ENCODE peak calls at places on chromosomes 2 and 18, in six cellular contexts. One of them, this sample, is unnamed.

GRCh38 chr2:172129404-172129803 is 26.7 kb upstream of the DLX2 start:
- DNase-seq in NCI-H2081: no peak
- DNase-seq in NCI-H1694: no peak
- DNase-seq in mucosa of gallbladder: no peak
- DNase-seq in retina: no peak
- DNase-seq in activated naive CD4-positive, alpha-beta T cell: no peak
- DNase-seq in this sample: no peak

GRCh38 chr18:9478545-9478944 is 3.2 kb downstream of the RALBP1 start:
- DNase-seq in NCI-H2081: no peak
- DNase-seq in retina: no peak
- DNase-seq in activated naive CD4-positive, alpha-beta T cell: no peak
- DNase-seq in NCI-H1694: no peak
- DNase-seq in mucosa of gallbladder: no peak
- DNase-seq in this sample: no peak

GRCh38 chr18:27656167-27656778 is 471.2 kb upstream of the CHST9 start:
- DNase-seq in mucosa of gallbladder: no peak
- DNase-seq in NCI-H2081: no peak
- DNase-seq in retina: no peak
- DNase-seq in activated naive CD4-positive, alpha-beta T cell: no peak
- DNase-seq in NCI-H1694: no peak
- DNase-seq in this sample: no peak

GRCh38 chr18:26497881-26498280 is 50.5 kb downstream of the KCTD1 start:
- DNase-seq in retina: no peak
- DNase-seq in mucosa of gallbladder: no peak
- DNase-seq in activated naive CD4-positive, alpha-beta T cell: no peak
- DNase-seq in NCI-H2081: no peak
- DNase-seq in NCI-H1694: no peak
- DNase-seq in this sample: no peak

GRCh38 chr2:128177315-128177714 is 86.3 kb downstream of the UGGT1 start:
- DNase-seq in NCI-H1694: no peak
- DNase-seq in activated naive CD4-positive, alpha-beta T cell: no peak
- DNase-seq in NCI-H2081: no peak
- DNase-seq in mucosa of gallbladder: no peak
- DNase-seq in retina: no peak
- DNase-seq in this sample: no peak

GRCh38 chr2:99576775-99577174 is 87.0 kb upstream of the REV1 start:
- DNase-seq in retina: no peak
- DNase-seq in mucosa of gallbladder: no peak
- DNase-seq in NCI-H1694: no peak
- DNase-seq in activated naive CD4-positive, alpha-beta T cell: no peak
- DNase-seq in NCI-H2081: peak; percentile 30
- DNase-seq in this sample: no peak

GRCh38 chr18:32326450-32327309 is 136.8 kb downstream of the MEP1B start:
- DNase-seq in mucosa of gallbladder: no peak
- DNase-seq in retina: no peak
- DNase-seq in NCI-H1694: no peak
- DNase-seq in NCI-H2081: no peak
- DNase-seq in activated naive CD4-positive, alpha-beta T cell: no peak
- DNase-seq in this sample: no peak

GRCh38 chr18:23857756-23858155 is 156.8 kb upstream of the TTC39C start:
- DNase-seq in mucosa of gallbladder: peak; percentile 74
- DNase-seq in NCI-H1694: no peak
- DNase-seq in retina: no peak
- DNase-seq in NCI-H2081: no peak
- DNase-seq in activated naive CD4-positive, alpha-beta T cell: no peak
- DNase-seq in this sample: no peak

GRCh38 chr2:111167238-111168162 is 46.8 kb downstream of the BCL2L11 start:
- DNase-seq in retina: no peak
- DNase-seq in NCI-H2081: no peak
- DNase-seq in NCI-H1694: no peak
- DNase-seq in mucosa of gallbladder: no peak
- DNase-seq in activated naive CD4-positive, alpha-beta T cell: no peak
- DNase-seq in this sample: no peak

GRCh38 chr18:49747876-49748275 is 65.5 kb downstream of the ACAA2 start:
- DNase-seq in retina: no peak
- DNase-seq in mucosa of gallbladder: no peak
- DNase-seq in activated naive CD4-positive, alpha-beta T cell: no peak
- DNase-seq in NCI-H2081: no peak
- DNase-seq in NCI-H1694: no peak
- DNase-seq in this sample: no peak

GRCh38 chr2:54212456-54212855 is 43.6 kb downstream of the TSPYL6 start:
- DNase-seq in activated naive CD4-positive, alpha-beta T cell: no peak
- DNase-seq in mucosa of gallbladder: no peak
- DNase-seq in NCI-H2081: no peak
- DNase-seq in NCI-H1694: no peak
- DNase-seq in retina: no peak
- DNase-seq in this sample: no peak

GRCh38 chr2:240435457-240435954 is at the start of gene GPC1:
- DNase-seq in NCI-H1694: no peak
- DNase-seq in mucosa of gallbladder: peak; percentile 64
- DNase-seq in retina: no peak
- DNase-seq in activated naive CD4-positive, alpha-beta T cell: no peak
- DNase-seq in NCI-H2081: peak; percentile 49
- DNase-seq in this sample: peak; percentile 49